ENCODE peak calls at places on chromosomes 13 and 19, in five cellular contexts. C is fibroblast of lung, W is H9, H is endodermal cell, E is adipocyte. T is an unnamed sample.

GRCh38 chr13:108859202-108860012 is 230.0 kb downstream of the MYO16 start:
- DNase-seq in W (no peak), C (peak; percentile 74), H (no peak), E (peak; percentile 81), T (no peak)

GRCh38 chr13:33349314-33349995 is 63.9 kb upstream of the STARD13 start:
- DNase-seq in E (no peak), W (peak; percentile 47), H (peak; percentile 68), C (no peak), T (peak; percentile 87)

GRCh38 chr13:42049454-42049780 is 969 bp downstream of the DGKH start:
- DNase-seq in W (no peak), E (no peak), C (no peak), H (no peak), T (no peak)

GRCh38 chr13:100338265-100338664 is 249.4 kb downstream of the PCCA start:
- DNase-seq in C (no peak), E (no peak), W (no peak), H (no peak), T (no peak)

GRCh38 chr13:52348081-52348480 is 57.9 kb downstream of the THSD1 start:
- DNase-seq in E (peak; percentile 79), W (no peak), H (no peak), C (peak; percentile 36), T (no peak)

GRCh38 chr19:46720516-46721239 is 3.8 kb upstream of the PRKD2 start:
- DNase-seq in W (no peak), C (no peak), H (no peak), E (no peak), T (no peak)

GRCh38 chr19:53432088-53432661 is 391 bp downstream of the ZNF761 start:
- DNase-seq in E (peak; percentile 66), C (peak; percentile 11), W (no peak), H (peak; percentile 75), T (peak; percentile 74)

GRCh38 chr19:35715355-35715809 is 2.4 kb upstream of the KMT2B start:
- DNase-seq in W (no peak), C (no peak), E (no peak), H (no peak), T (peak; percentile 79)

GRCh38 chr13:46184277-46184699 is 2.3 kb upstream of the LCP1 start:
- DNase-seq in E (no peak), H (peak; percentile 84), C (no peak), W (peak; percentile 66), T (no peak)

GRCh38 chr19:46404039-46404883 is 9.1 kb downstream of the CCDC8 start:
- DNase-seq in H (peak; percentile 90), E (no peak), C (peak; percentile 63), W (peak; percentile 83), T (peak; percentile 86)

GRCh38 chr13:48233097-48233885 is at the start of gene ITM2B:
- DNase-seq in H (no peak), C (peak; percentile 69), W (peak; percentile 80), E (peak; percentile 86), T (peak; percentile 94)

GRCh38 chr13:48234652-48235099 is 1.7 kb downstream of the ITM2B start:
- DNase-seq in H (no peak), W (no peak), E (peak; percentile 56), C (no peak), T (no peak)

GRCh38 chr13:48235100-48235813 is 2.3 kb downstream of the ITM2B start:
- DNase-seq in E (peak; percentile 69), H (peak; percentile 68), W (peak; percentile 55), C (peak; percentile 42), T (no peak)

GRCh38 chr13:48232420-48233096 is 448 bp upstream of the ITM2B start:
- DNase-seq in E (no peak), C (no peak), H (peak; percentile 91), W (no peak), T (no peak)

DNA sequence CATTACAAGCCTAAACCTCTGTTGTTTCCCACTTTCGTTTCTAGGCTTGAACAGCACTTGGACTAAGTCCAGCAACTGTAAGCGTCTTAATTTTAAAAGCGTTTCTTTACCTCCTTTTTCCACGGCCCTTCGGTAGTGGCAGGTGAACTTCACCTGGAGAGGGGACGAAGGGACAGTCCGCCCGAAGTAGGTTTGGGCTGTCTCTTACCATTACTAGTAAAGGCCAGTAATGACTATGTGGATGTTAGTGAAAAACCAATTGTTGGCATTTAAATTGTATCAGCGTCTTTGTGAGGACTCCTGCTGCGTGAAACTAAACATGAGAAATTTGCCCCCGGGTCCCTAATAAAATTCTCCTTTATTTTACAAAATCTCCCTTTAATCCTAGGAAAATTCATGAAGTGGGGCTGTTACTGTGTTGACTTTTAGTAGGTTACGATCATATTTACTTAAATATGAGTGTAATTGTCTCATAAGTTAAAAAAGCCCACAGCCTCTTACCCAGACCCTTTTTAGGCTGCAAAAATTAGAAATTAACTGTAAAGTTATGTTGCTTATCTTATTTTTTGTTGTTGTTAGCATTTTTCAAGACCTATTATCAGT is 981 bp downstream of the ITM2B start:
- DNase-seq in H (no peak), C (peak; percentile 75), W (no peak), E (peak; percentile 77), T (no peak)
- H3K9ac ChIP-seq in H (peak overlapping the region; percentile 95), C (peak overlapping the region; percentile 93), W (peak overlapping the region; percentile 100), E (peak overlapping the region; percentile 98), T (peak overlapping the region; percentile 99)

GRCh38 chr19:50178859-50179537 is 15.9 kb upstream of the IZUMO2 start:
- DNase-seq in W (no peak), E (no peak), H (no peak), C (no peak), T (no peak)
- H3K9ac ChIP-seq in W (no peak overlapping the region), E (no peak overlapping the region), H (no peak overlapping the region), C (no peak overlapping the region), T (no peak overlapping the region)

GRCh38 chr19:47754206-47755064 is 9.1 kb downstream of the NOP53 start:
- DNase-seq in E (no peak), W (no peak), H (no peak), C (no peak), T (peak; percentile 70)

GRCh38 chr19:47752440-47753211 is 7.3 kb downstream of the NOP53 start:
- DNase-seq in W (no peak), C (no peak), E (no peak), H (no peak), T (no peak)

GRCh38 chr19:47750752-47751151 is 5.4 kb downstream of the NOP53 start:
- DNase-seq in W (no peak), E (no peak), H (no peak), C (no peak), T (no peak)

GRCh38 chr19:47745010-47745901 is at the start of gene NOP53:
- DNase-seq in W (peak; percentile 97), E (peak; percentile 98), H (peak; percentile 99), C (peak; percentile 97), T (peak; percentile 98)

DNA sequence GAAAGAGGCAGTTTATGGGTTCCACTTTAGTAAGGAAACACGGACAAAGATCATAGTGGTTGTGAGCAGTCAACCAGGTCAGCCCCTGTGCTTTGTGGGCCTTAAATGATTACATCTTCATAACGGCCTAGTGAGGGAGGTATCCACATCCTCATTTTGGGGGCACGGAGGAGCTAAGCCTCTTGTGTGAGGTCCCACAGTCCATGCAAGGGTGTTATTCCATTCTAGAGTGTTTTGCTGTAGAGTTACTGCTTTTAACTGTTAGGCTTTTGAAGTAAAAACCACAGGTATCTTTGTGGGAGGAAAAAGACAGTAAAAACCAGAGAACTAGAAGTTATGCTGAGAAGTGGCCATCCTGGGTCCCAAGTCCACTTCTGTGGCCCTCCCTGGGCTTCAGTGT is 4.0 kb downstream of the NOP53 start:
- DNase-seq in E (no peak), H (no peak), W (no peak), C (no peak), T (no peak)
- H3K9ac ChIP-seq in E (no peak overlapping the region), H (no peak overlapping the region), W (no peak overlapping the region), C (no peak overlapping the region), T (no peak overlapping the region)

GRCh38 chr19:45112111-45112827 is 19.3 kb downstream of the PPP1R37 start:
- DNase-seq in C (no peak), E (no peak), H (no peak), W (no peak), T (no peak)
- H3K9ac ChIP-seq in C (no peak overlapping the region), E (no peak overlapping the region), H (no peak overlapping the region), W (no peak overlapping the region), T (no peak overlapping the region)

T was measured in kidney.